ENCODE peak calls at places on chromosomes 4 and X, in ten cellular contexts. One of them, this sample, is unnamed.

GRCh38 chr4:110631582-110632505 is 9.0 kb upstream of the PITX2 start:
- DNase-seq in AG09309: peak
- DNase-seq in HuH-7.5: peak
- DNase-seq in OCI-LY7: peak
- DNase-seq in NCI-H2171: peak
- DNase-seq in cardiac fibroblast: peak
- DNase-seq in endothelial cell of umbilical vein: peak
- DNase-seq in amygdala: peak
- DNase-seq in activated CD8-positive, alpha-beta memory T cell treated with anti-CD3 and anti-CD28 coated beads for 48 hours: no peak
- DNase-seq in GM19239: peak
- DNase-seq in this sample: no peak

GRCh38 chr4:75686346-75686745 is 13.1 kb upstream of the G3BP2 start:
- DNase-seq in endothelial cell of umbilical vein: no peak
- DNase-seq in amygdala: no peak
- DNase-seq in AG09309: no peak
- DNase-seq in cardiac fibroblast: no peak
- DNase-seq in GM19239: no peak
- DNase-seq in NCI-H2171: no peak
- DNase-seq in OCI-LY7: no peak
- DNase-seq in activated CD8-positive, alpha-beta memory T cell treated with anti-CD3 and anti-CD28 coated beads for 48 hours: no peak
- DNase-seq in HuH-7.5: no peak
- DNase-seq in this sample: no peak

GRCh38 chr4:151957163-151957562 is 196.4 kb upstream of the GATB start:
- DNase-seq in HuH-7.5: no peak
- DNase-seq in GM19239: no peak
- DNase-seq in cardiac fibroblast: peak
- DNase-seq in activated CD8-positive, alpha-beta memory T cell treated with anti-CD3 and anti-CD28 coated beads for 48 hours: no peak
- DNase-seq in AG09309: no peak
- DNase-seq in NCI-H2171: no peak
- DNase-seq in endothelial cell of umbilical vein: no peak
- DNase-seq in amygdala: no peak
- DNase-seq in OCI-LY7: no peak
- DNase-seq in this sample: no peak

GRCh38 chr4:142823796-142824195 is 22.3 kb downstream of the INPP4B start:
- DNase-seq in NCI-H2171: no peak
- DNase-seq in activated CD8-positive, alpha-beta memory T cell treated with anti-CD3 and anti-CD28 coated beads for 48 hours: no peak
- DNase-seq in OCI-LY7: no peak
- DNase-seq in GM19239: no peak
- DNase-seq in cardiac fibroblast: no peak
- DNase-seq in AG09309: no peak
- DNase-seq in amygdala: no peak
- DNase-seq in HuH-7.5: no peak
- DNase-seq in endothelial cell of umbilical vein: no peak
- DNase-seq in this sample: no peak

GRCh38 chr4:102759835-102760644 is 728 bp downstream of the MANBA start:
- DNase-seq in GM19239: peak
- DNase-seq in amygdala: peak
- DNase-seq in OCI-LY7: peak
- DNase-seq in AG09309: peak
- DNase-seq in NCI-H2171: no peak
- DNase-seq in HuH-7.5: no peak
- DNase-seq in activated CD8-positive, alpha-beta memory T cell treated with anti-CD3 and anti-CD28 coated beads for 48 hours: no peak
- DNase-seq in cardiac fibroblast: peak
- DNase-seq in endothelial cell of umbilical vein: no peak
- DNase-seq in this sample: peak

GRCh38 chrX:153625271-153626024 is 21.6 kb upstream of the DUSP9 start:
- DNase-seq in cardiac fibroblast: no peak
- DNase-seq in OCI-LY7: no peak
- DNase-seq in HuH-7.5: no peak
- DNase-seq in amygdala: no peak
- DNase-seq in endothelial cell of umbilical vein: no peak
- DNase-seq in AG09309: no peak
- DNase-seq in activated CD8-positive, alpha-beta memory T cell treated with anti-CD3 and anti-CD28 coated beads for 48 hours: no peak
- DNase-seq in NCI-H2171: no peak
- DNase-seq in GM19239: no peak
- DNase-seq in this sample: no peak

GRCh38 chrX:54807524-54808108 is at the start of gene MAGED2:
- DNase-seq in NCI-H2171: no peak
- DNase-seq in activated CD8-positive, alpha-beta memory T cell treated with anti-CD3 and anti-CD28 coated beads for 48 hours: no peak
- DNase-seq in endothelial cell of umbilical vein: peak
- DNase-seq in amygdala: peak
- DNase-seq in cardiac fibroblast: peak
- DNase-seq in AG09309: no peak
- DNase-seq in OCI-LY7: no peak
- DNase-seq in GM19239: no peak
- DNase-seq in HuH-7.5: no peak
- DNase-seq in this sample: no peak

GRCh38 chr4:75289843-75290616 is 224.2 kb downstream of the RCHY1 start:
- DNase-seq in AG09309: no peak
- DNase-seq in activated CD8-positive, alpha-beta memory T cell treated with anti-CD3 and anti-CD28 coated beads for 48 hours: no peak
- DNase-seq in amygdala: no peak
- DNase-seq in cardiac fibroblast: peak
- DNase-seq in HuH-7.5: no peak
- DNase-seq in endothelial cell of umbilical vein: no peak
- DNase-seq in NCI-H2171: no peak
- DNase-seq in GM19239: no peak
- DNase-seq in OCI-LY7: peak
- DNase-seq in this sample: no peak

GRCh38 chr4:39045791-39046221 is 13.6 kb upstream of the TMEM156 start:
- DNase-seq in OCI-LY7: peak
- DNase-seq in HuH-7.5: peak
- DNase-seq in NCI-H2171: no peak
- DNase-seq in GM19239: no peak
- DNase-seq in activated CD8-positive, alpha-beta memory T cell treated with anti-CD3 and anti-CD28 coated beads for 48 hours: no peak
- DNase-seq in cardiac fibroblast: peak
- DNase-seq in amygdala: no peak
- DNase-seq in endothelial cell of umbilical vein: peak
- DNase-seq in AG09309: no peak
- DNase-seq in this sample: no peak

GRCh38 chr4:143375326-143376073 is 38.8 kb downstream of the GAB1 start:
- DNase-seq in AG09309: no peak
- DNase-seq in amygdala: peak
- DNase-seq in endothelial cell of umbilical vein: peak
- DNase-seq in GM19239: no peak
- DNase-seq in HuH-7.5: no peak
- DNase-seq in cardiac fibroblast: peak
- DNase-seq in OCI-LY7: peak
- DNase-seq in NCI-H2171: no peak
- DNase-seq in activated CD8-positive, alpha-beta memory T cell treated with anti-CD3 and anti-CD28 coated beads for 48 hours: no peak
- DNase-seq in this sample: no peak

GRCh38 chr4:1567808-1568581 is 116.1 kb downstream of the FAM53A start:
- DNase-seq in activated CD8-positive, alpha-beta memory T cell treated with anti-CD3 and anti-CD28 coated beads for 48 hours: no peak
- DNase-seq in endothelial cell of umbilical vein: no peak
- DNase-seq in AG09309: no peak
- DNase-seq in NCI-H2171: no peak
- DNase-seq in amygdala: no peak
- DNase-seq in HuH-7.5: no peak
- DNase-seq in OCI-LY7: no peak
- DNase-seq in GM19239: no peak
- DNase-seq in cardiac fibroblast: no peak
- DNase-seq in this sample: no peak

GRCh38 chrX:47380268-47380667 is 9.9 kb downstream of the ZNF157 start:
- DNase-seq in HuH-7.5: no peak
- DNase-seq in AG09309: peak
- DNase-seq in GM19239: no peak
- DNase-seq in endothelial cell of umbilical vein: no peak
- DNase-seq in NCI-H2171: no peak
- DNase-seq in cardiac fibroblast: no peak
- DNase-seq in activated CD8-positive, alpha-beta memory T cell treated with anti-CD3 and anti-CD28 coated beads for 48 hours: no peak
- DNase-seq in amygdala: no peak
- DNase-seq in OCI-LY7: no peak
- DNase-seq in this sample: no peak

GRCh38 chr4:126775485-126776106 is 857.2 kb upstream of the INTU start:
- DNase-seq in OCI-LY7: no peak
- DNase-seq in AG09309: no peak
- DNase-seq in activated CD8-positive, alpha-beta memory T cell treated with anti-CD3 and anti-CD28 coated beads for 48 hours: no peak
- DNase-seq in cardiac fibroblast: no peak
- DNase-seq in endothelial cell of umbilical vein: no peak
- DNase-seq in HuH-7.5: no peak
- DNase-seq in GM19239: no peak
- DNase-seq in NCI-H2171: no peak
- DNase-seq in amygdala: no peak
- DNase-seq in this sample: no peak

GRCh38 chr4:184286346-184286745 is 68.7 kb upstream of the ENPP6 start:
- DNase-seq in OCI-LY7: no peak
- DNase-seq in activated CD8-positive, alpha-beta memory T cell treated with anti-CD3 and anti-CD28 coated beads for 48 hours: no peak
- DNase-seq in HuH-7.5: no peak
- DNase-seq in endothelial cell of umbilical vein: no peak
- DNase-seq in amygdala: no peak
- DNase-seq in GM19239: no peak
- DNase-seq in AG09309: no peak
- DNase-seq in NCI-H2171: no peak
- DNase-seq in cardiac fibroblast: peak
- DNase-seq in this sample: no peak

GRCh38 chr4:30553721-30554120 is 166.4 kb upstream of the PCDH7 start:
- DNase-seq in amygdala: no peak
- DNase-seq in HuH-7.5: no peak
- DNase-seq in NCI-H2171: no peak
- DNase-seq in GM19239: no peak
- DNase-seq in AG09309: no peak
- DNase-seq in cardiac fibroblast: peak
- DNase-seq in endothelial cell of umbilical vein: no peak
- DNase-seq in OCI-LY7: no peak
- DNase-seq in activated CD8-positive, alpha-beta memory T cell treated with anti-CD3 and anti-CD28 coated beads for 48 hours: no peak
- DNase-seq in this sample: no peak

GRCh38 chr4:74930166-74930565 is 2.8 kb upstream of the PARM1 start:
- DNase-seq in endothelial cell of umbilical vein: no peak
- DNase-seq in amygdala: no peak
- DNase-seq in HuH-7.5: no peak
- DNase-seq in GM19239: no peak
- DNase-seq in activated CD8-positive, alpha-beta memory T cell treated with anti-CD3 and anti-CD28 coated beads for 48 hours: no peak
- DNase-seq in AG09309: no peak
- DNase-seq in NCI-H2171: no peak
- DNase-seq in cardiac fibroblast: no peak
- DNase-seq in OCI-LY7: peak
- DNase-seq in this sample: no peak

GRCh38 chr4:184345573-184345922 is 127.9 kb upstream of the ENPP6 start:
- DNase-seq in AG09309: no peak
- DNase-seq in GM19239: no peak
- DNase-seq in activated CD8-positive, alpha-beta memory T cell treated with anti-CD3 and anti-CD28 coated beads for 48 hours: no peak
- DNase-seq in cardiac fibroblast: no peak
- DNase-seq in NCI-H2171: no peak
- DNase-seq in amygdala: no peak
- DNase-seq in OCI-LY7: no peak
- DNase-seq in HuH-7.5: no peak
- DNase-seq in endothelial cell of umbilical vein: no peak
- DNase-seq in this sample: no peak

GRCh38 chr4:130545596-130545995 is 1449.6 kb downstream of the C4orf33 start:
- DNase-seq in HuH-7.5: no peak
- DNase-seq in cardiac fibroblast: peak
- DNase-seq in AG09309: no peak
- DNase-seq in GM19239: no peak
- DNase-seq in NCI-H2171: no peak
- DNase-seq in amygdala: no peak
- DNase-seq in activated CD8-positive, alpha-beta memory T cell treated with anti-CD3 and anti-CD28 coated beads for 48 hours: no peak
- DNase-seq in OCI-LY7: no peak
- DNase-seq in endothelial cell of umbilical vein: no peak
- DNase-seq in this sample: no peak

GRCh38 chr4:16785800-16786527 is 112.5 kb downstream of the LDB2 start:
- DNase-seq in cardiac fibroblast: peak
- DNase-seq in HuH-7.5: no peak
- DNase-seq in endothelial cell of umbilical vein: peak
- DNase-seq in amygdala: no peak
- DNase-seq in OCI-LY7: no peak
- DNase-seq in NCI-H2171: no peak
- DNase-seq in AG09309: peak
- DNase-seq in activated CD8-positive, alpha-beta memory T cell treated with anti-CD3 and anti-CD28 coated beads for 48 hours: no peak
- DNase-seq in GM19239: no peak
- DNase-seq in this sample: no peak

GRCh38 chr4:136637071-136637777 is 895.1 kb downstream of the PCDH18 start:
- DNase-seq in NCI-H2171: no peak
- DNase-seq in cardiac fibroblast: peak
- DNase-seq in AG09309: no peak
- DNase-seq in OCI-LY7: peak
- DNase-seq in GM19239: no peak
- DNase-seq in activated CD8-positive, alpha-beta memory T cell treated with anti-CD3 and anti-CD28 coated beads for 48 hours: no peak
- DNase-seq in endothelial cell of umbilical vein: peak
- DNase-seq in amygdala: no peak
- DNase-seq in HuH-7.5: no peak
- DNase-seq in this sample: no peak

GRCh38 chr4:58144721-58145120 is 1034.5 kb upstream of the IGFBP7 start:
- DNase-seq in amygdala: no peak
- DNase-seq in GM19239: no peak
- DNase-seq in NCI-H2171: no peak
- DNase-seq in OCI-LY7: no peak
- DNase-seq in HuH-7.5: no peak
- DNase-seq in AG09309: no peak
- DNase-seq in cardiac fibroblast: no peak
- DNase-seq in activated CD8-positive, alpha-beta memory T cell treated with anti-CD3 and anti-CD28 coated beads for 48 hours: no peak
- DNase-seq in endothelial cell of umbilical vein: no peak
- DNase-seq in this sample: no peak

GRCh38 chr4:187021436-187022205 is 298.0 kb upstream of the FAT1 start:
- DNase-seq in amygdala: no peak
- DNase-seq in NCI-H2171: no peak
- DNase-seq in endothelial cell of umbilical vein: no peak
- DNase-seq in cardiac fibroblast: no peak
- DNase-seq in activated CD8-positive, alpha-beta memory T cell treated with anti-CD3 and anti-CD28 coated beads for 48 hours: no peak
- DNase-seq in OCI-LY7: no peak
- DNase-seq in AG09309: no peak
- DNase-seq in GM19239: no peak
- DNase-seq in HuH-7.5: no peak
- DNase-seq in this sample: no peak

GRCh38 chr4:6347511-6348045 is 77.9 kb downstream of the WFS1 start:
- DNase-seq in AG09309: no peak
- DNase-seq in NCI-H2171: no peak
- DNase-seq in cardiac fibroblast: no peak
- DNase-seq in HuH-7.5: no peak
- DNase-seq in GM19239: no peak
- DNase-seq in endothelial cell of umbilical vein: no peak
- DNase-seq in OCI-LY7: no peak
- DNase-seq in amygdala: no peak
- DNase-seq in activated CD8-positive, alpha-beta memory T cell treated with anti-CD3 and anti-CD28 coated beads for 48 hours: no peak
- DNase-seq in this sample: no peak

GRCh38 chr4:1933700-1934099 is 62.5 kb downstream of the NSD2 start:
- DNase-seq in NCI-H2171: no peak
- DNase-seq in endothelial cell of umbilical vein: no peak
- DNase-seq in HuH-7.5: no peak
- DNase-seq in activated CD8-positive, alpha-beta memory T cell treated with anti-CD3 and anti-CD28 coated beads for 48 hours: no peak
- DNase-seq in amygdala: no peak
- DNase-seq in OCI-LY7: no peak
- DNase-seq in GM19239: no peak
- DNase-seq in AG09309: no peak
- DNase-seq in cardiac fibroblast: no peak
- DNase-seq in this sample: no peak

GRCh38 chrX:28946846-28947245 is 359.6 kb downstream of the IL1RAPL1 start:
- DNase-seq in AG09309: no peak
- DNase-seq in cardiac fibroblast: peak
- DNase-seq in OCI-LY7: no peak
- DNase-seq in NCI-H2171: no peak
- DNase-seq in activated CD8-positive, alpha-beta memory T cell treated with anti-CD3 and anti-CD28 coated beads for 48 hours: no peak
- DNase-seq in amygdala: no peak
- DNase-seq in HuH-7.5: no peak
- DNase-seq in endothelial cell of umbilical vein: no peak
- DNase-seq in GM19239: no peak
- DNase-seq in this sample: no peak

GRCh38 chr4:8547108-8547911 is 32.9 kb upstream of the GPR78 start:
- DNase-seq in activated CD8-positive, alpha-beta memory T cell treated with anti-CD3 and anti-CD28 coated beads for 48 hours: no peak
- DNase-seq in cardiac fibroblast: peak
- DNase-seq in amygdala: no peak
- DNase-seq in AG09309: no peak
- DNase-seq in endothelial cell of umbilical vein: no peak
- DNase-seq in HuH-7.5: no peak
- DNase-seq in GM19239: peak
- DNase-seq in OCI-LY7: peak
- DNase-seq in NCI-H2171: no peak
- DNase-seq in this sample: no peak

GRCh38 chr4:73450398-73451004 is 14.5 kb downstream of the AFP start:
- DNase-seq in cardiac fibroblast: peak
- DNase-seq in activated CD8-positive, alpha-beta memory T cell treated with anti-CD3 and anti-CD28 coated beads for 48 hours: no peak
- DNase-seq in NCI-H2171: no peak
- DNase-seq in endothelial cell of umbilical vein: no peak
- DNase-seq in AG09309: peak
- DNase-seq in GM19239: no peak
- DNase-seq in amygdala: no peak
- DNase-seq in OCI-LY7: no peak
- DNase-seq in HuH-7.5: no peak
- DNase-seq in this sample: no peak